ENCODE peak calls at places on chromosomes 5 and 9, in nine cellular contexts. One of them, this sample, is unnamed. For H3K4me1, the result is how much of the 10 kb centered on the place peaks cover.

GRCh38 chr5:64532212-64532611 is 26.4 kb downstream of the RGS7BP start:
- DNase-seq in A549: no peak
- DNase-seq in psoas muscle: no peak
- DNase-seq in fibroblast of lung: no peak
- DNase-seq in mammary epithelial cell: no peak
- DNase-seq in OCI-LY7: no peak
- DNase-seq in HCT116: no peak
- DNase-seq in PC-3: no peak
- DNase-seq in small intestine: no peak
- DNase-seq in this sample: no peak

GRCh38 chr9:81375461-81376100 is 313.8 kb downstream of the TLE1 start:
- DNase-seq in HCT116: no peak
- DNase-seq in fibroblast of lung: no peak
- DNase-seq in small intestine: no peak
- DNase-seq in psoas muscle: no peak
- DNase-seq in PC-3: no peak
- DNase-seq in OCI-LY7: no peak
- DNase-seq in mammary epithelial cell: no peak
- DNase-seq in A549: no peak
- DNase-seq in this sample: no peak

GRCh38 chr5:79074641-79075040 is 5.1 kb downstream of the BHMT2 start:
- DNase-seq in PC-3: peak
- DNase-seq in fibroblast of lung: no peak
- DNase-seq in A549: no peak
- DNase-seq in psoas muscle: no peak
- DNase-seq in small intestine: no peak
- DNase-seq in mammary epithelial cell: peak
- DNase-seq in HCT116: no peak
- DNase-seq in OCI-LY7: no peak
- DNase-seq in this sample: no peak

GRCh38 chr5:40799248-40799647 is 1.1 kb upstream of the PRKAA1 start:
- DNase-seq in PC-3: peak
- DNase-seq in mammary epithelial cell: no peak
- DNase-seq in psoas muscle: no peak
- DNase-seq in small intestine: no peak
- DNase-seq in OCI-LY7: no peak
- DNase-seq in HCT116: no peak
- DNase-seq in A549: no peak
- DNase-seq in fibroblast of lung: peak
- DNase-seq in this sample: no peak

GRCh38 chr5:54904425-54904824 is 81.0 kb downstream of the ESM1 start:
- DNase-seq in OCI-LY7: no peak
- DNase-seq in HCT116: no peak
- DNase-seq in mammary epithelial cell: peak
- DNase-seq in fibroblast of lung: peak
- DNase-seq in PC-3: peak
- DNase-seq in A549: no peak
- DNase-seq in small intestine: no peak
- DNase-seq in psoas muscle: no peak
- DNase-seq in this sample: no peak

GRCh38 chr9:110767559-110768063 is 99.0 kb downstream of the MUSK start:
- DNase-seq in OCI-LY7: no peak
- DNase-seq in mammary epithelial cell: no peak
- DNase-seq in small intestine: no peak
- DNase-seq in fibroblast of lung: peak
- DNase-seq in psoas muscle: peak
- DNase-seq in A549: no peak
- DNase-seq in HCT116: no peak
- DNase-seq in PC-3: no peak
- DNase-seq in this sample: no peak

GRCh38 chr9:88310310-88310980 is 77.8 kb upstream of the SPIN1 start:
- DNase-seq in mammary epithelial cell: no peak
- DNase-seq in HCT116: no peak
- DNase-seq in A549: no peak
- DNase-seq in psoas muscle: no peak
- DNase-seq in PC-3: peak
- DNase-seq in fibroblast of lung: peak
- DNase-seq in OCI-LY7: no peak
- DNase-seq in small intestine: no peak
- DNase-seq in this sample: no peak

GRCh38 chr9:37283730-37284235 is 138.7 kb upstream of the GRHPR start:
- DNase-seq in PC-3: peak
- DNase-seq in OCI-LY7: peak
- DNase-seq in psoas muscle: no peak
- DNase-seq in A549: no peak
- DNase-seq in fibroblast of lung: peak
- DNase-seq in mammary epithelial cell: peak
- DNase-seq in HCT116: no peak
- DNase-seq in small intestine: no peak
- DNase-seq in this sample: no peak

DNA sequence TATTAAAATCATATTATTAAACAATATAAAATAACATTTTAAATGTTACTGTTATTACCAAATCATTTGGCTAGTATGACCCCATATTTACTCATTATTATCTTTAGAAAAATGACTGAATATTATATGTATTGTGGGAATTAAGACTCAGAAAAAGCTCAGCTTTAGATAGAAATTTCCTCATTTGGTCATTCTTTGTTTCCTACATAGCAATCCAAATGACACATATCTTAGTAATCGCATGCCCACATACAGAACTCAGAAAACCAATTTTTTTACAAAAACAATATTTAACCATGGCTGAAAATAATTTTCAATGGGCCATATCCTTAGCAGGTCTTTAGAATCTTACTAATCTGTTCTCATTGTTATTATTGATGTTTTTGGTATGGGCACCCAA is 53.8 kb upstream of the TSLP start:
- DNase-seq in mammary epithelial cell: no peak
- DNase-seq in HCT116: no peak
- DNase-seq in PC-3: peak
- DNase-seq in psoas muscle: no peak
- DNase-seq in small intestine: no peak
- DNase-seq in A549: no peak
- DNase-seq in OCI-LY7: no peak
- DNase-seq in fibroblast of lung: peak
- DNase-seq in this sample: no peak
- H3K27ac ChIP-seq in mammary epithelial cell: no peak
- H3K27ac ChIP-seq in HCT116: no peak
- H3K27ac ChIP-seq in PC-3: no peak
- H3K27ac ChIP-seq in psoas muscle: no peak
- H3K27ac ChIP-seq in small intestine: no peak
- H3K27ac ChIP-seq in A549: no peak
- H3K27ac ChIP-seq in OCI-LY7: no peak
- H3K27ac ChIP-seq in fibroblast of lung: no peak
- H3K27ac ChIP-seq in this sample: no peak

DNA sequence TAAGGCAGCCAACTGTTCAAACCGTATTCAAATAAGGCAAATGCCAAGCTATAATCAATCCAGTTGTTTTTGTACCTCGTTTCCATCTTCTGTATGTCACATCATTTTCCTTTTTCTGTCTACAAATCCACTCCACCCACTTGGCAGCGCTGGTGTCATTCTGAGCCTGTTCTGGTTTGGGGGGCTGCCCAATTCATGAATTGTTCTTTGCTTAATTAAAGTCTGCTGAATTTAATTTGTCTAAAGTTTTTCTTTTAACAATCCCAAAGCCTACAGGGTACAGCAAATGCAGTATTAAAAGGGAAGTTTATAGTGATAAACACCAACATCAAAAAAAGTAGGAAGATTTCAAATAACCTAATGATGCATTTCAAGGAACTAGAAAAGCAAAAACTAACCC is 93.3 kb downstream of the GTF3C4 start:
- DNase-seq in fibroblast of lung: no peak
- DNase-seq in HCT116: no peak
- DNase-seq in PC-3: no peak
- DNase-seq in mammary epithelial cell: no peak
- DNase-seq in A549: no peak
- DNase-seq in OCI-LY7: no peak
- DNase-seq in psoas muscle: no peak
- DNase-seq in small intestine: no peak
- DNase-seq in this sample: no peak
- H3K4me1 ChIP-seq in fibroblast of lung: under half
- H3K4me1 ChIP-seq in HCT116: under half
- H3K4me1 ChIP-seq in PC-3: under half
- H3K4me1 ChIP-seq in mammary epithelial cell: under half
- H3K4me1 ChIP-seq in A549: under half
- H3K4me1 ChIP-seq in OCI-LY7: under half
- H3K4me1 ChIP-seq in psoas muscle: under half
- H3K4me1 ChIP-seq in small intestine: under half
- H3K4me1 ChIP-seq in this sample: under half

GRCh38 chr5:14034991-14035390 is 90.5 kb upstream of the DNAH5 start:
- DNase-seq in psoas muscle: no peak
- DNase-seq in small intestine: no peak
- DNase-seq in PC-3: no peak
- DNase-seq in HCT116: no peak
- DNase-seq in A549: no peak
- DNase-seq in mammary epithelial cell: no peak
- DNase-seq in fibroblast of lung: no peak
- DNase-seq in OCI-LY7: no peak
- DNase-seq in this sample: no peak

GRCh38 chr5:14036947-14037346 is 92.5 kb upstream of the DNAH5 start:
- DNase-seq in PC-3: no peak
- DNase-seq in HCT116: no peak
- DNase-seq in psoas muscle: no peak
- DNase-seq in fibroblast of lung: no peak
- DNase-seq in OCI-LY7: no peak
- DNase-seq in mammary epithelial cell: peak
- DNase-seq in small intestine: no peak
- DNase-seq in A549: peak
- DNase-seq in this sample: no peak

GRCh38 chr5:14038341-14038959 is 94.0 kb upstream of the DNAH5 start:
- DNase-seq in HCT116: peak
- DNase-seq in small intestine: no peak
- DNase-seq in mammary epithelial cell: peak
- DNase-seq in psoas muscle: no peak
- DNase-seq in A549: peak
- DNase-seq in fibroblast of lung: peak
- DNase-seq in PC-3: peak
- DNase-seq in OCI-LY7: no peak
- DNase-seq in this sample: no peak

GRCh38 chr5:14036514-14036913 is 92.0 kb upstream of the DNAH5 start:
- DNase-seq in psoas muscle: no peak
- DNase-seq in small intestine: no peak
- DNase-seq in fibroblast of lung: peak
- DNase-seq in A549: peak
- DNase-seq in PC-3: peak
- DNase-seq in HCT116: no peak
- DNase-seq in mammary epithelial cell: peak
- DNase-seq in OCI-LY7: no peak
- DNase-seq in this sample: no peak

DNA sequence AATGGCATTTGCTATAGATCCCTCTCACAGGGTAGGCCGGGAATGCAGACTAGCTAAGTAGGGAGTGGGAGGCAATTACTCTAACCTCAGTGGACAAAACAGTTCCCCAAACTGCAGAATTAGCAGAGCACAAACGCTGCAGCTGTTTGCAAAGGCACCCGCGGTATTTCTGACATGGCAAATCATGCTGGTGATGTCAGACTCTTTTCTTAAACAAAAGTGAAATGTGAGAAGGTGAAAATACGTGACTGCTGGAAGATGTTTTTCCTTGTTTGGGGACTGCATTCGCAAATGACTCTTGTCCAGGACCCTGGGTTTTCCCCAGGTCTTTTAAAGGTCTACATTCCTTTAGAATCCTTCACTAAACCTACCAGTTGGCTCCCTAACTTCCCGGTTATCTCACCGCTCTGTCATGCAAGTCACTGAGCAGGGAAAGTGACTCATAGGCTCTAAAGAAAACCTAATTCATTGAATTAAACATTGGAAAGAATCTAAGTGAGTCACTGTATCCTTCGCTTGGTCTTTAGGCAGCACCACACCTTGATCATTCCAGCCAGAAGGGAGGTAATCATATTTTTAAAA is 91.5 kb upstream of the DNAH5 start:
- DNase-seq in OCI-LY7: no peak
- DNase-seq in HCT116: peak
- DNase-seq in psoas muscle: no peak
- DNase-seq in A549: peak
- DNase-seq in mammary epithelial cell: peak
- DNase-seq in fibroblast of lung: peak
- DNase-seq in small intestine: peak
- DNase-seq in PC-3: peak
- DNase-seq in this sample: no peak
- H3K4me3 ChIP-seq in OCI-LY7: no peak
- H3K4me3 ChIP-seq in HCT116: peak
- H3K4me3 ChIP-seq in psoas muscle: peak
- H3K4me3 ChIP-seq in A549: peak
- H3K4me3 ChIP-seq in mammary epithelial cell: peak
- H3K4me3 ChIP-seq in fibroblast of lung: no peak
- H3K4me3 ChIP-seq in small intestine: no peak
- H3K4me3 ChIP-seq in PC-3: peak
- H3K4me3 ChIP-seq in this sample: no peak

GRCh38 chr9:97502222-97502983 is 937 bp downstream of the TMOD1 start:
- DNase-seq in small intestine: no peak
- DNase-seq in PC-3: no peak
- DNase-seq in mammary epithelial cell: no peak
- DNase-seq in fibroblast of lung: no peak
- DNase-seq in psoas muscle: peak
- DNase-seq in A549: no peak
- DNase-seq in HCT116: no peak
- DNase-seq in OCI-LY7: no peak
- DNase-seq in this sample: no peak

GRCh38 chr9:97500765-97501176 is 695 bp upstream of the TMOD1 start:
- DNase-seq in OCI-LY7: no peak
- DNase-seq in PC-3: no peak
- DNase-seq in A549: no peak
- DNase-seq in mammary epithelial cell: no peak
- DNase-seq in HCT116: no peak
- DNase-seq in small intestine: no peak
- DNase-seq in fibroblast of lung: no peak
- DNase-seq in psoas muscle: no peak
- DNase-seq in this sample: no peak

GRCh38 chr9:97501972-97502221 is 431 bp downstream of the TMOD1 start:
- DNase-seq in PC-3: no peak
- DNase-seq in fibroblast of lung: no peak
- DNase-seq in psoas muscle: no peak
- DNase-seq in small intestine: no peak
- DNase-seq in A549: no peak
- DNase-seq in mammary epithelial cell: no peak
- DNase-seq in HCT116: no peak
- DNase-seq in OCI-LY7: no peak
- DNase-seq in this sample: no peak

GRCh38 chr9:97500263-97500662 is 1.2 kb upstream of the TMOD1 start:
- DNase-seq in small intestine: no peak
- DNase-seq in HCT116: no peak
- DNase-seq in OCI-LY7: no peak
- DNase-seq in PC-3: no peak
- DNase-seq in mammary epithelial cell: no peak
- DNase-seq in fibroblast of lung: no peak
- DNase-seq in A549: no peak
- DNase-seq in psoas muscle: no peak
- DNase-seq in this sample: no peak

DNA sequence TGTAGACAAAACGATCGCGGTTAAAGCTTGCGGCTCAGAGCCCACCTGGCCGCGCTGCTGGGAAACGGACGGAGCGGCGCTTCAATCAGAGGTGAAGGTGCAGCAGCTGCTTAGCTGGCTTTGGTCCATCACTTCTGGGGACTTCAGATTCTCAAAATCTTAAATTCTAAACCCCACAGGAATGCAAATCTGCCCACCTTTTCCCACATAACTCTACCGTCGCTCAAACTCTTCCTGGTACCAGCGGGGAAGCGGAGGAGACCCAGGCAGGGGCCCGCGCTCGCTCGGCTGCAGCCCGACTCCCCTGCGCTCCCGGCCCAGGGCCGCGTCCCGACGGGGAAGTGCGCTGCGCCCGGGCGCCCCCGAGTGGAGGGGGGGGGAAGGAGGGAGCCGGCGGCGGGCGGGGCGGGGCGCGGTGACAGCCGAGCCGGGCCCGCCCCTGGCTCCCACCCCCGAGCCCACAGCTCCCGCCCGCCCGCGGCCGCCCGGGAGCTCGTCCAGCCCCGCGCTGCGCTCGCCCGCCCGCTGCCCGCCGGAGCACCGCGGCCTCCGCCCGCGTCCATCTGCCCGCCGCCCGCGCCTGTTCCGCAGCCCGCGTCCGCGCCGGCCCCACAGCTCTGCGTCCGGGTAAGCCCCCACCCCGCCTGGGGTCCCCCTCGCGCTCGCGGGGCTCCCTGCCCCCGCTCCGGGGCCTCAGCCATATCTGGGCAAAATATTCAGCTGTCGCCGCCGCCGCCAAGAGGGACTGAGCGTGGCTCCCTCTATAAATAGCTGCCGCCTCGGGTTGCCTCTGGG is at the start of gene TMOD1:
- DNase-seq in A549: peak
- DNase-seq in PC-3: peak
- DNase-seq in mammary epithelial cell: peak
- DNase-seq in HCT116: peak
- DNase-seq in psoas muscle: peak
- DNase-seq in small intestine: peak
- DNase-seq in OCI-LY7: no peak
- DNase-seq in fibroblast of lung: peak
- DNase-seq in this sample: peak
- H3K27ac ChIP-seq in A549: peak
- H3K27ac ChIP-seq in PC-3: no peak
- H3K27ac ChIP-seq in mammary epithelial cell: no peak
- H3K27ac ChIP-seq in HCT116: peak
- H3K27ac ChIP-seq in psoas muscle: peak
- H3K27ac ChIP-seq in small intestine: no peak
- H3K27ac ChIP-seq in OCI-LY7: no peak
- H3K27ac ChIP-seq in fibroblast of lung: no peak
- H3K27ac ChIP-seq in this sample: no peak